ENCODE peak calls at places on chromosomes 2 and 18, in seven cellular contexts. C, T, J, D, O, Q and B are unnamed samples.

GRCh38 chr2:231557571-231558217 is 27.4 kb upstream of the NMUR1 start:
- DNase-seq in C (peak), T (peak), J (peak), D (peak), O (peak), Q (peak), B (peak)

GRCh38 chr2:141957827-141958440 is 172.9 kb downstream of the LRP1B start:
- DNase-seq in C (no peak), T (no peak), J (no peak), D (no peak), O (no peak), Q (no peak), B (no peak)

GRCh38 chr2:120464448-120464931 is 118.6 kb downstream of the INHBB start:
- DNase-seq in C (peak), T (no peak), J (no peak), D (no peak), O (no peak), Q (no peak), B (no peak)

GRCh38 chr2:18651842-18652774 is 62.7 kb upstream of the NT5C1B start:
- DNase-seq in C (no peak), T (no peak), J (no peak), D (peak), O (peak), Q (peak), B (no peak)

GRCh38 chr2:205438241-205438640 is 244.1 kb upstream of the NRP2 start:
- DNase-seq in C (no peak), T (no peak), J (no peak), D (no peak), O (no peak), Q (no peak), B (no peak)

GRCh38 chr18:59873616-59874015 is 26.2 kb upstream of the PMAIP1 start:
- DNase-seq in C (no peak), T (no peak), J (no peak), D (no peak), O (peak), Q (no peak), B (no peak)

GRCh38 chr18:57050314-57050949 is 96.5 kb upstream of the BOD1L2 start:
- DNase-seq in C (no peak), T (peak), J (no peak), D (no peak), O (no peak), Q (no peak), B (no peak)

GRCh38 chr2:11945139-11946126 is 199.0 kb downstream of the LPIN1 start:
- DNase-seq in C (no peak), T (no peak), J (peak), D (no peak), O (no peak), Q (peak), B (no peak)

GRCh38 chr2:28394331-28394877 is 1.7 kb downstream of the FOSL2 start:
- DNase-seq in C (peak), T (peak), J (peak), D (peak), O (peak), Q (peak), B (no peak)

GRCh38 chr2:62505109-62505508 is 886 bp downstream of the TMEM17 start:
- DNase-seq in C (no peak), T (no peak), J (no peak), D (no peak), O (no peak), Q (peak), B (no peak)

GRCh38 chr18:42082415-42083234 is 127.6 kb downstream of the PIK3C3 start:
- DNase-seq in C (no peak), T (no peak), J (no peak), D (no peak), O (no peak), Q (no peak), B (no peak)

GRCh38 chr2:237583385-237584295 is 6.9 kb downstream of the RAB17 start:
- DNase-seq in C (peak), T (no peak), J (no peak), D (no peak), O (no peak), Q (no peak), B (no peak)

GRCh38 chr2:175679231-175679630 is 322.8 kb downstream of the LNPK start:
- DNase-seq in C (no peak), T (no peak), J (no peak), D (no peak), O (no peak), Q (no peak), B (no peak)

GRCh38 chr2:6975988-6976387 is 58.8 kb downstream of the RNF144A start:
- DNase-seq in C (no peak), T (no peak), J (no peak), D (peak), O (no peak), Q (peak), B (no peak)

GRCh38 chr18:63443820-63444219 is 21.5 kb upstream of the VPS4B start:
- DNase-seq in C (no peak), T (no peak), J (no peak), D (no peak), O (no peak), Q (no peak), B (no peak)

GRCh38 chr2:235493775-235494715 is at the start of gene AGAP1:
- DNase-seq in C (peak), T (peak), J (peak), D (peak), O (peak), Q (peak), B (no peak)

GRCh38 chr2:151827564-151828142 is 568 bp downstream of the ARL5A start:
- DNase-seq in C (no peak), T (peak), J (peak), D (peak), O (peak), Q (peak), B (peak)

GRCh38 chr2:203077458-203077857 is 62.8 kb downstream of the NBEAL1 start:
- DNase-seq in C (no peak), T (no peak), J (no peak), D (peak), O (peak), Q (peak), B (no peak)

GRCh38 chr18:78676622-78677482 is 302.8 kb upstream of the SALL3 start:
- DNase-seq in C (no peak), T (no peak), J (no peak), D (no peak), O (no peak), Q (no peak), B (no peak)

GRCh38 chr2:134290363-134290762 is 36.5 kb downstream of the MGAT5 start:
- DNase-seq in C (no peak), T (no peak), J (peak), D (no peak), O (no peak), Q (no peak), B (peak)

GRCh38 chr2:238974061-238974460 is 126.2 kb downstream of the TWIST2 start:
- DNase-seq in C (no peak), T (no peak), J (no peak), D (peak), O (peak), Q (peak), B (no peak)

GRCh38 chr2:232981356-232981755 is 31.7 kb downstream of the NGEF start:
- DNase-seq in C (no peak), T (peak), J (no peak), D (no peak), O (no peak), Q (no peak), B (no peak)

GRCh38 chr2:192500550-192501200 is 305.9 kb upstream of the TMEFF2 start:
- DNase-seq in C (no peak), T (no peak), J (peak), D (peak), O (peak), Q (peak), B (no peak)

GRCh38 chr2:70748002-70748779 is 19.8 kb downstream of the ADD2 start:
- DNase-seq in C (no peak), T (no peak), J (no peak), D (no peak), O (no peak), Q (no peak), B (no peak)
- TF ChIP-seq CTCF in C (no peak), T (no peak), J (no peak), D (no peak), O (no peak), Q (no peak), B (no peak)

DNA sequence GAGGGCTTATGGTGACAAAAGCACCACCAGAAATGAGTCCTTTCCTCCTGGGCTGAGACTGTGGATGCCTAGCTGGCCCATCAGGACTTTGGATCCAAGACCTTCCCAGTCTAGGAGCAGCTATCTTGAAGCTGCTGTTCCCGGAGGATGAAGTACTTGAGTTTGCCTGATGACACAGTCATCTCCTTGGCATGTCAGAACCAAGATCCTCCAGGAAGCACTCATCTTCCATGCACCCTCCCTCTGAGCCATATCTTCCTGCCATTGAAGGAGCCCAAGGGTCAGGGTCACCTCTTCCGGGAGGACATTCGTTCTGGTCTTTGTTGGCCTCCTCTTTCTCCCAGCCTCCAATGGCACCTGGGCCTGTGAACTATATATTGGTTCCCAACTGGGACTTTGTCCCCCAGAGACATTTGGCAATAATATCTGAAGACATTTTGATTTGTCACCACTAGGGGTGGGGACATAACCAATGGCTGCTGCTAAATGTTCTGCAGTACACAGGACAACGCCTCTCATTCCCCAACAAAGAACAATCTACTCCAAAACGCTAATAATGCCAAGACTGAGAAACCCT is 4.3 kb upstream of the MYO7B start:
- DNase-seq in C (no peak), T (peak), J (no peak), D (no peak), O (peak), Q (peak), B (no peak)
- TF ChIP-seq CTCF in C (no peak), T (peak), J (no peak), D (no peak), O (no peak), Q (no peak), B (no peak)

DNA sequence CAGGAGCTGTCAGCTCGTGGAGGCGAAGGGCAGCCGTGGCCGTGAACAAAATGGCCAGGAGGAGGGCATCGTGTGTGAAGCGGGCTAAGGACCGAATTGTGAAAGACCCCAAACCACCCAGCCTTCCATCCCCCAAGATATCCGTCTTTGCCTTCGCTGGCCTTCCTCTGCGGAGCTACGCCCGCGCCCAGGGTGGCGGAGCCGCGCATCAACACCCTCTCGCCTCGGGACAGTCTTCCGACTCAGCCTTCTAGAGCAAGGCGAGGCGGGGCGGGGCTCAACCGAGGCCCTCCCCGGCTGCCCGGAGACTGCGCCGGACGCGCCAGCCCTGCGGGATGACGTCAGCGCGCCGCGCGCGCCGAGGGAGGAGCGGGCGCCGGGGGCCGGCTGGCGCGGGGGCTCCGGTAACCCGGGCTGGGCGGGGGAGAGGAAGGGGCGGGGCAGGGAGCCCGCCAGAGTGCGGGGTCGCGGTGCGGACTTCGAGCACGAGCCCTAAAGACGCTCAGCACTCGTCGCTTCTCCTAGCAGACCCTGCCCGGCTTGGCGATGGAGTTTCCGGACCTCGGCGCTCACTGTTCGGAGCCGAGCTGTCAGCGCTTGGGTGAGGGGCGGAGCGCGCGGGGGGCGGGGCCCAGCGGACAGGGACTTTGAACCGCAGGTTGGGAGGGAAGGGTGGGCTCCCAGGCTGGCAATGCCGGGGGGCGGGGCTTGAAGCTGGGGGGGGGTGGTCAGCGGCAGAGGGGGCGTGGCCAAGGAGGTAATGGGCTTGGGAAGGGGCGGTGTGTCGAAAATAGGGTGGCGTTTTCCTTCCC is at the start of gene ZFAND2B:
- DNase-seq in C (peak), T (peak), J (peak), D (peak), O (peak), Q (peak), B (peak)
- TF ChIP-seq CTCF in C (no peak), T (peak), J (no peak), D (no peak), O (no peak), Q (no peak), B (no peak)

DNA sequence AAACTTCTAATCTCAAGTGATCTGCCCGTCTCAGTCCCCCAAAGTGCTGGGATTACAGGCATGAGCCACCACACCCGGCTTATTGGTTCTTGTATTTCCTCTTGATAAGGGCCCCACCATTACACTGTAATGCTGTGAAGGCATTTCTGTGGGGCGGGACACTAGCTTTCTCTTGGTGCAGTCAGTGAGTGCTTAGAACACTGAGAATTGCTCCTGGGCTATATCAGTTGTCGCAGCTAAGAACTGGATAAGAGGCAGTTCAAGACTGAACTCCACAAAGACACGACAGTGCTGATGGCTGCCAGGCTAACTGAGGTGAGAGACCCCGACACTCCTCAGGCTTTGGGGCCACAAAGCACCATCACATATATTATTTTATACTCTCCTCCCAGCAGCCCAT is 2.1 kb downstream of the KHK start:
- DNase-seq in C (no peak), T (no peak), J (no peak), D (no peak), O (no peak), Q (no peak), B (no peak)
- TF ChIP-seq CTCF in C (no peak), T (no peak), J (no peak), D (no peak), O (no peak), Q (no peak), B (no peak)

DNA sequence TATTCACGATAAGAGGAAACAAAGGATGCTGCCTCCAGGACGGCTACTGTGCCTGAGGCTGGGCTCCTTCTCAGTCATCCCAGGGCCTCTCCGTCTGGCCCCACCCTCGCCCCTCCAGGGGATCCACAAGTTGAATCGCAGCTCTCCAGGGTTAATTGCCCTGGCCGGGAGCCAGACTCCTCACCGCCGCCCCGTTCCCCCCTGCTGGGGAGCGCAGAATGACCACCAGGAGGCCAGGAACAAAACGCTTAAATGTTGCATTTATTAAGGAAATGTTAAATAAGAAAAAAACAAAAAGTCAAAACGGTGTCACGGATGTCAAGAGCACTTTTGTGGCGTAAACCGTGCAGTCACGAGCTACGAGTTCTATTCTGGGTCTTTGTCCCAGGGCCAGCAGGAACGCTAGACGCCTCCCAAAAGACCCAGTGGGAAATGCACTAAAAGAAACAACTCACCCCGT is 1.4 kb downstream of the RPRM start:
- DNase-seq in C (no peak), T (no peak), J (no peak), D (no peak), O (no peak), Q (no peak), B (no peak)
- TF ChIP-seq CTCF in C (no peak), T (peak), J (no peak), D (peak), O (no peak), Q (no peak), B (no peak)

GRCh38 chr2:111235192-111235591 is 114.5 kb downstream of the BCL2L11 start:
- DNase-seq in C (no peak), T (no peak), J (no peak), D (no peak), O (no peak), Q (no peak), B (no peak)

GRCh38 chr2:111236027-111236426 is 115.3 kb downstream of the BCL2L11 start:
- DNase-seq in C (peak), T (no peak), J (no peak), D (no peak), O (no peak), Q (no peak), B (no peak)

GRCh38 chr2:111235616-111236015 is 114.9 kb downstream of the BCL2L11 start:
- DNase-seq in C (no peak), T (no peak), J (no peak), D (no peak), O (no peak), Q (no peak), B (no peak)

GRCh38 chr2:111227716-111228141 is 107.0 kb downstream of the BCL2L11 start:
- DNase-seq in C (no peak), T (no peak), J (no peak), D (peak), O (peak), Q (peak), B (no peak)

GRCh38 chr2:111231532-111232252 is 111.0 kb downstream of the BCL2L11 start:
- DNase-seq in C (no peak), T (no peak), J (no peak), D (no peak), O (no peak), Q (no peak), B (no peak)
- TF ChIP-seq CTCF in C (no peak), T (no peak), J (no peak), D (no peak), O (no peak), Q (no peak), B (no peak)

GRCh38 chr18:53687002-53687401 is 537.5 kb downstream of the MBD2 start:
- DNase-seq in C (no peak), T (no peak), J (no peak), D (no peak), O (no peak), Q (no peak), B (no peak)
- TF ChIP-seq CTCF in C (no peak), T (no peak), J (no peak), D (no peak), O (no peak), Q (no peak), B (no peak)

DNA sequence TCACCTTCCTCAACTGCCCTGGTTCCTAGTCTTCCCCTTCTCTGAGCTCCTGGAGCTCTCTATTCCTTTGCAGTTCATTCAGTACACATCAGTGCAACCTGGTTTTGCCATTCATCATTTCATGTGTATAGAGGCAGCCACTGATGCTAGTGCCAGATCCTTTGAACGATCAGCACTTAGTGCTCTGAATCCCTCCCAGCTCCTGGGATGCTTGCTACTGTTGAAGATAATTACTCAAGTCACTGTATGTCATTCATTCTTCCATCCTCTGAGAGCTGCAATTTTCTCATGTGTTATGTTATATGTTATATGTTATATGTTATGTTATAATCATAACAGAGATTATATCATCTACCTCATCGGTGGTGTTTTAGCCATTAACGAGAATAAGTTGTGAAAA is 98.5 kb upstream of the UXS1 start:
- DNase-seq in C (no peak), T (no peak), J (no peak), D (no peak), O (no peak), Q (no peak), B (no peak)
- TF ChIP-seq CTCF in C (no peak), T (no peak), J (no peak), D (no peak), O (no peak), Q (no peak), B (no peak)

DNA sequence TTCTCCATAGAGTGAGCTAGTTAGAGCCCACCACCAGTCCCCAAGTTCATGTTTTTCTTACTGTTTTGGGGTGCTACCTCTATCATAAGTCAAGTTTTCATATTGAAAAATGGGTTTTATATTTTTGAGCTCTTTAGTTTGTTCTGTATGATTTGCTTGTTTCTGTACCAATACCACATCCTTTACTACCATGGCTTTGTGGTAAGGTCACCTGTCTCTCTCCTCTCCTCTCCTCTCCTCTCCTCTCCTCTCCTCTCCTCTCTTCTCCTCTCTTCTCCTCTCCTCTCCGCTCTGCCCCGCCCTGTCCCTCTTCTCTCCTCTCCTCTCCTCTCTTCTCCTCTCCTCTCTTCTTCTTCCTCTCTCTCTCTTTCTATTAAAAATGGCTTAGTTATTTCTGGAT is 22.1 kb upstream of the LBH start:
- DNase-seq in C (no peak), T (no peak), J (no peak), D (no peak), O (no peak), Q (no peak), B (no peak)
- TF ChIP-seq CTCF in C (no peak), T (no peak), J (no peak), D (no peak), O (no peak), Q (no peak), B (no peak)